ENCODE peak calls at places on chromosomes 12 and 14, in five cellular contexts. One of them, this sample, is unnamed.
A peak's percentile ranks its signal among the peaks of the same experiment; 100 is the strongest.

GRCh38 chr12:119593578-119594398 is at the start of gene TMEM233:
- DNase-seq in suprapubic skin: no peak
- DNase-seq in AG20443: no peak
- DNase-seq in HepG2: no peak
- DNase-seq in T follicular helper cell: no peak
- DNase-seq in this sample: no peak

GRCh38 chr12:119659289-119659897 is 8.5 kb upstream of the PRKAB1 start:
- DNase-seq in T follicular helper cell: peak; percentile 19
- DNase-seq in AG20443: peak; percentile 63
- DNase-seq in suprapubic skin: no peak
- DNase-seq in HepG2: peak; percentile 46
- DNase-seq in this sample: peak; percentile 57

GRCh38 chr12:106246891-106247730 is 709 bp downstream of the CKAP4 start:
- DNase-seq in suprapubic skin: peak; percentile 90
- DNase-seq in AG20443: peak; percentile 78
- DNase-seq in T follicular helper cell: peak; percentile 48
- DNase-seq in HepG2: no peak
- DNase-seq in this sample: peak; percentile 63

GRCh38 chr12:24172773-24173447 is 223.4 kb upstream of the SOX5 start:
- DNase-seq in suprapubic skin: no peak
- DNase-seq in HepG2: no peak
- DNase-seq in AG20443: no peak
- DNase-seq in T follicular helper cell: no peak
- DNase-seq in this sample: no peak

GRCh38 chr14:106844608-106845285 is 1318.4 kb downstream of the TMEM121 start:
- DNase-seq in T follicular helper cell: peak; percentile 47
- DNase-seq in AG20443: no peak
- DNase-seq in HepG2: peak; percentile 44
- DNase-seq in suprapubic skin: peak; percentile 82
- DNase-seq in this sample: peak; percentile 60

GRCh38 chr14:62739647-62740046 is 305.6 kb downstream of the KCNH5 start:
- DNase-seq in suprapubic skin: no peak
- DNase-seq in T follicular helper cell: no peak
- DNase-seq in HepG2: no peak
- DNase-seq in AG20443: no peak
- DNase-seq in this sample: no peak

GRCh38 chr14:23877111-23877510 is 76.5 kb upstream of the DHRS4 start:
- DNase-seq in suprapubic skin: no peak
- DNase-seq in T follicular helper cell: no peak
- DNase-seq in AG20443: no peak
- DNase-seq in HepG2: no peak
- DNase-seq in this sample: no peak

GRCh38 chr12:102474438-102475064 is 5.8 kb downstream of the IGF1 start:
- DNase-seq in AG20443: no peak
- DNase-seq in T follicular helper cell: no peak
- DNase-seq in suprapubic skin: no peak
- DNase-seq in HepG2: no peak
- DNase-seq in this sample: no peak

GRCh38 chr12:3896851-3897351 is 23.7 kb upstream of the PARP11 start:
- DNase-seq in AG20443: no peak
- DNase-seq in T follicular helper cell: no peak
- DNase-seq in HepG2: no peak
- DNase-seq in suprapubic skin: no peak
- DNase-seq in this sample: no peak

GRCh38 chr12:120439646-120440247 is 1.8 kb downstream of the COX6A1 start:
- DNase-seq in HepG2: peak; percentile 65
- DNase-seq in AG20443: peak; percentile 69
- DNase-seq in suprapubic skin: no peak
- DNase-seq in T follicular helper cell: peak; percentile 72
- DNase-seq in this sample: peak; percentile 69

GRCh38 chr12:58750484-58750883 is 169.8 kb downstream of the LRIG3 start:
- DNase-seq in AG20443: peak; percentile 67
- DNase-seq in suprapubic skin: no peak
- DNase-seq in T follicular helper cell: no peak
- DNase-seq in HepG2: no peak
- DNase-seq in this sample: no peak

GRCh38 chr12:11014234-11014633 is 8.2 kb downstream of the TAS2R19 start:
- DNase-seq in HepG2: no peak
- DNase-seq in AG20443: no peak
- DNase-seq in T follicular helper cell: no peak
- DNase-seq in suprapubic skin: no peak
- DNase-seq in this sample: no peak

GRCh38 chr12:104456417-104456949 is at the start of gene CHST11:
- DNase-seq in AG20443: peak; percentile 97
- DNase-seq in suprapubic skin: peak; percentile 86
- DNase-seq in HepG2: no peak
- DNase-seq in T follicular helper cell: peak; percentile 45
- DNase-seq in this sample: peak; percentile 60

GRCh38 chr14:59217011-59217410 is 28.5 kb downstream of the DAAM1 start:
- DNase-seq in suprapubic skin: no peak
- DNase-seq in HepG2: no peak
- DNase-seq in T follicular helper cell: no peak
- DNase-seq in AG20443: no peak
- DNase-seq in this sample: no peak

GRCh38 chr12:113720629-113721028 is 245.5 kb downstream of the RBM19 start:
- DNase-seq in T follicular helper cell: no peak
- DNase-seq in suprapubic skin: no peak
- DNase-seq in AG20443: no peak
- DNase-seq in HepG2: peak; percentile 23
- DNase-seq in this sample: no peak

GRCh38 chr14:72633551-72633950 is 260.4 kb downstream of the DPF3 start:
- DNase-seq in AG20443: peak; percentile 64
- DNase-seq in suprapubic skin: no peak
- DNase-seq in T follicular helper cell: no peak
- DNase-seq in HepG2: no peak
- DNase-seq in this sample: no peak

GRCh38 chr14:55540847-55541773 is 38.9 kb upstream of the KTN1 start:
- DNase-seq in HepG2: no peak
- DNase-seq in AG20443: no peak
- DNase-seq in suprapubic skin: no peak
- DNase-seq in T follicular helper cell: no peak
- DNase-seq in this sample: no peak

GRCh38 chr12:91483471-91483985 is 300.9 kb upstream of the DCN start:
- DNase-seq in suprapubic skin: no peak
- DNase-seq in T follicular helper cell: no peak
- DNase-seq in HepG2: no peak
- DNase-seq in AG20443: no peak
- DNase-seq in this sample: no peak

GRCh38 chr14:96060161-96060933 is 21.2 kb downstream of the C14orf132 start:
- DNase-seq in suprapubic skin: peak; percentile 38
- DNase-seq in AG20443: no peak
- DNase-seq in HepG2: no peak
- DNase-seq in T follicular helper cell: no peak
- DNase-seq in this sample: no peak

GRCh38 chr12:30691122-30691879 is 4.4 kb downstream of the IPO8 start:
- DNase-seq in T follicular helper cell: no peak
- DNase-seq in HepG2: peak; percentile 41
- DNase-seq in AG20443: peak; percentile 83
- DNase-seq in suprapubic skin: no peak
- DNase-seq in this sample: no peak

GRCh38 chr14:65981192-65981843 is 504.9 kb upstream of the CCDC196 start:
- DNase-seq in T follicular helper cell: no peak
- DNase-seq in suprapubic skin: no peak
- DNase-seq in HepG2: no peak
- DNase-seq in AG20443: no peak
- DNase-seq in this sample: no peak

GRCh38 chr14:24695265-24696241 is 61.6 kb upstream of the GZMB start:
- DNase-seq in suprapubic skin: no peak
- DNase-seq in HepG2: no peak
- DNase-seq in AG20443: no peak
- DNase-seq in T follicular helper cell: no peak
- DNase-seq in this sample: no peak

GRCh38 chr12:3753549-3754284 is 808 bp upstream of the CRACR2A start:
- DNase-seq in AG20443: peak; percentile 62
- DNase-seq in HepG2: no peak
- DNase-seq in T follicular helper cell: no peak
- DNase-seq in suprapubic skin: no peak
- DNase-seq in this sample: no peak

GRCh38 chr12:19052689-19053088 is 76.8 kb upstream of the PLEKHA5 start:
- DNase-seq in AG20443: no peak
- DNase-seq in suprapubic skin: no peak
- DNase-seq in HepG2: no peak
- DNase-seq in T follicular helper cell: no peak
- DNase-seq in this sample: no peak

GRCh38 chr14:101010293-101010692 is 106.8 kb upstream of the RTL1 start:
- DNase-seq in AG20443: no peak
- DNase-seq in suprapubic skin: peak; percentile 63
- DNase-seq in HepG2: no peak
- DNase-seq in T follicular helper cell: no peak
- DNase-seq in this sample: no peak

GRCh38 chr12:69904761-69905160 is 79.7 kb downstream of the MYRFL start:
- DNase-seq in AG20443: peak; percentile 73
- DNase-seq in T follicular helper cell: no peak
- DNase-seq in HepG2: no peak
- DNase-seq in suprapubic skin: no peak
- DNase-seq in this sample: no peak

GRCh38 chr12:55001198-55001827 is 16.8 kb upstream of the TESPA1 start:
- DNase-seq in T follicular helper cell: no peak
- DNase-seq in suprapubic skin: no peak
- DNase-seq in AG20443: no peak
- DNase-seq in HepG2: no peak
- DNase-seq in this sample: no peak

GRCh38 chr14:52929192-52929807 is 21.6 kb downstream of the FERMT2 start:
- DNase-seq in T follicular helper cell: no peak
- DNase-seq in AG20443: no peak
- DNase-seq in HepG2: no peak
- DNase-seq in suprapubic skin: no peak
- DNase-seq in this sample: no peak

GRCh38 chr14:99047436-99048110 is 224.4 kb downstream of the BCL11B start:
- DNase-seq in T follicular helper cell: no peak
- DNase-seq in suprapubic skin: peak; percentile 32
- DNase-seq in AG20443: no peak
- DNase-seq in HepG2: no peak
- DNase-seq in this sample: no peak

GRCh38 chr12:61647566-61647965 is 612.6 kb upstream of the USP15 start:
- DNase-seq in suprapubic skin: no peak
- DNase-seq in HepG2: no peak
- DNase-seq in T follicular helper cell: no peak
- DNase-seq in AG20443: no peak
- DNase-seq in this sample: no peak

GRCh38 chr14:101600336-101600890 is 39.1 kb downstream of the DIO3 start:
- DNase-seq in T follicular helper cell: no peak
- DNase-seq in AG20443: peak; percentile 6
- DNase-seq in suprapubic skin: peak; percentile 31
- DNase-seq in HepG2: no peak
- DNase-seq in this sample: no peak

GRCh38 chr12:89742337-89743022 is 33.8 kb upstream of the ATP2B1 start:
- DNase-seq in HepG2: no peak
- DNase-seq in T follicular helper cell: no peak
- DNase-seq in suprapubic skin: no peak
- DNase-seq in AG20443: no peak
- DNase-seq in this sample: no peak

GRCh38 chr12:53659011-53659551 is 16.8 kb downstream of the ATP5MC2 start:
- DNase-seq in HepG2: peak; percentile 96
- DNase-seq in T follicular helper cell: no peak
- DNase-seq in AG20443: peak; percentile 63
- DNase-seq in suprapubic skin: no peak
- DNase-seq in this sample: no peak

This sample was measured in naive thymus-derived CD8-positive, alpha-beta T cell.